ENCODE peak calls at places on chromosomes 12 and 14, in nine cellular contexts. Q is endothelial cell, E is stomach, W is MCF 10A, V is PC-3, K is heart right ventricle, A is fibroblast of pulmonary artery, T is neural crest cell, G is A549. L is an unnamed sample.

GRCh38 chr14:26593377-26593776 is 4.5 kb downstream of the NOVA1 start:
- DNase-seq in Q (no peak), A (no peak), T (no peak), G (no peak), V (no peak), E (no peak), W (no peak), K (no peak), L (no peak)

GRCh38 chr12:121860257-121860656 is 1.6 kb upstream of the HPD start:
- DNase-seq in A (no peak), G (no peak), W (no peak), V (no peak), E (no peak), K (no peak), Q (no peak), T (no peak), L (no peak)

GRCh38 chr14:38110258-38110657 is 97.4 kb upstream of the SSTR1 start:
- DNase-seq in Q (no peak), V (no peak), W (no peak), G (no peak), A (no peak), T (no peak), E (no peak), K (no peak), L (no peak)

GRCh38 chr14:88559852-88560251 is 3.0 kb upstream of the ZC3H14 start:
- DNase-seq in T (no peak), W (peak; percentile 29), E (no peak), A (peak; percentile 69), V (peak; percentile 63), Q (no peak), G (peak; percentile 74), K (no peak), L (no peak)

GRCh38 chr14:63632932-63633514 is 8.6 kb downstream of the WDR89 start:
- DNase-seq in G (peak; percentile 30), V (peak; percentile 71), Q (no peak), E (no peak), W (peak; percentile 44), K (no peak), T (no peak), A (peak; percentile 50), L (no peak)

GRCh38 chr12:112149596-112149995 is 24.2 kb downstream of the TRAFD1 start:
- DNase-seq in A (no peak), W (no peak), K (no peak), E (no peak), V (peak; percentile 98), T (no peak), G (no peak), Q (no peak), L (peak; percentile 67)

GRCh38 chr14:39581474-39581873 is 149.2 kb upstream of the FBXO33 start:
- DNase-seq in Q (no peak), W (peak; percentile 11), T (no peak), V (peak; percentile 21), G (no peak), K (no peak), A (peak; percentile 9), E (no peak), L (no peak)

GRCh38 chr14:21084988-21085853 is 13.2 kb downstream of the ZNF219 start:
- DNase-seq in W (no peak), E (peak; percentile 63), K (peak; percentile 67), A (peak; percentile 62), T (no peak), G (no peak), Q (no peak), V (peak; percentile 20), L (no peak)

GRCh38 chr12:9741726-9742125 is 8.8 kb upstream of the CLECL1 start:
- DNase-seq in A (no peak), E (peak; percentile 43), W (no peak), K (no peak), Q (no peak), G (no peak), T (no peak), V (no peak), L (no peak)

GRCh38 chr12:108101605-108102175 is 27.4 kb upstream of the WSCD2 start:
- DNase-seq in W (no peak), Q (no peak), G (no peak), E (no peak), A (no peak), V (no peak), K (no peak), T (no peak), L (no peak)

GRCh38 chr14:104546021-104546491 is 33.5 kb upstream of the C14orf180 start:
- DNase-seq in K (no peak), V (no peak), W (no peak), A (no peak), G (no peak), T (no peak), Q (no peak), E (no peak), L (peak; percentile 61)

GRCh38 chr14:88879016-88879415 is 54.6 kb downstream of the TTC8 start:
- DNase-seq in W (peak; percentile 77), V (peak; percentile 86), T (no peak), K (no peak), A (peak; percentile 93), G (peak; percentile 27), E (no peak), Q (no peak), L (no peak)

GRCh38 chr12:115597157-115597712 is 680.3 kb downstream of the MED13L start:
- DNase-seq in A (peak; percentile 33), Q (no peak), G (no peak), T (no peak), V (peak; percentile 87), E (no peak), K (no peak), W (peak; percentile 83), L (no peak)

GRCh38 chr14:105117257-105117646 is 51.3 kb downstream of the JAG2 start:
- DNase-seq in T (no peak), Q (no peak), K (no peak), A (no peak), G (no peak), V (no peak), E (no peak), W (no peak), L (peak; percentile 11)

GRCh38 chr14:63642656-63643382 is 1.1 kb upstream of the WDR89 start:
- DNase-seq in A (peak; percentile 11), V (no peak), T (no peak), K (no peak), G (no peak), E (no peak), Q (no peak), W (no peak), L (no peak)

GRCh38 chr12:52821826-52822660 is 8.1 kb upstream of the KRT4 start:
- DNase-seq in K (no peak), A (no peak), Q (no peak), T (no peak), E (no peak), W (no peak), V (peak; percentile 40), G (peak; percentile 57), L (no peak)

GRCh38 chr14:87756661-87757060 is 236.3 kb downstream of the GALC start:
- DNase-seq in E (no peak), A (no peak), T (no peak), W (no peak), G (no peak), Q (no peak), V (no peak), K (no peak), L (no peak)

GRCh38 chr14:64337901-64338615 is 43.9 kb upstream of the ESR2 start:
- DNase-seq in Q (peak; percentile 74), G (peak; percentile 77), E (peak; percentile 31), T (peak; percentile 48), A (peak; percentile 55), K (no peak), V (peak; percentile 71), W (peak; percentile 73), L (peak; percentile 85)

GRCh38 chr12:58249610-58250009 is 308.2 kb downstream of the ATP23 start:
- DNase-seq in E (no peak), W (no peak), G (no peak), A (no peak), V (no peak), Q (no peak), K (peak; percentile 13), T (no peak), L (no peak)

GRCh38 chr14:104264495-104265265 is 126.3 kb downstream of the KIF26A start:
- DNase-seq in W (no peak), Q (no peak), T (no peak), K (no peak), V (no peak), A (no peak), G (no peak), E (peak; percentile 18), L (peak; percentile 64)

DNA sequence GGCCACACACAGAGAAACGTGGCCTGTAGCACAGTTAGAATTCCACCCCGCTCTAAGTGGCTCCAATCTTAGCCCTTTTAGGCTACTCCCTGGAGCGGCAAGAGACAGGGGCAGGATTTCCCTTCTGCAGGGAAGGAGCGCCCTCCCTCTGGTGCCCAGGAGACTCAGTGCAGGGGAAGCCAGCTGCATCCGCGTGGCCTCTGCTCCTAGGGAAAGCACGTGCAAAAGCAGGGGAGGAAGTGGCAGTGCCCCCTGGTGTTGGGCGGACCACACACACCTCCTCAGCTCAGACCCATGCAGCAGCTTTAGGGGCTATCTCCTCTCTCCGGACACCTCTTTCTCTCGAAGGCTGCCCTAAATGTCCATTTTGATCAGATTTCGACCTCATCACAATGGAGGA is 50.0 kb downstream of the SPRING1 start:
- DNase-seq in K (peak; percentile 65), G (peak; percentile 76), E (no peak), A (peak; percentile 21), W (peak; percentile 14), V (peak; percentile 42), Q (peak; percentile 66), T (peak; percentile 62), L (no peak)
- TF ChIP-seq CTCF in K (peak; percentile 52), G (peak; percentile 17), E (peak; percentile 32), A (peak; percentile 32), W (peak; percentile 24), V (peak; percentile 69), Q (peak; percentile 68), T (peak; percentile 66), L (peak; percentile 74)

GRCh38 chr14:53452005-53452678 is 299.0 kb upstream of the DDHD1 start:
- DNase-seq in W (no peak), T (no peak), E (no peak), A (no peak), K (no peak), V (no peak), G (no peak), Q (no peak), L (no peak)
- TF ChIP-seq CTCF in W (no peak), T (no peak), E (no peak), A (no peak), K (no peak), V (no peak), G (no peak), Q (no peak), L (no peak)

GRCh38 chr12:75816892-75817291 is 214.7 kb downstream of the PHLDA1 start:
- DNase-seq in E (no peak), T (no peak), K (no peak), G (peak; percentile 74), V (peak; percentile 92), W (peak; percentile 69), Q (no peak), A (peak; percentile 76), L (no peak)
- TF ChIP-seq CTCF in E (no peak), T (peak; percentile 16), K (peak; percentile 19), G (peak; percentile 28), V (peak; percentile 76), W (peak; percentile 24), Q (no peak), A (no peak), L (no peak)

DNA sequence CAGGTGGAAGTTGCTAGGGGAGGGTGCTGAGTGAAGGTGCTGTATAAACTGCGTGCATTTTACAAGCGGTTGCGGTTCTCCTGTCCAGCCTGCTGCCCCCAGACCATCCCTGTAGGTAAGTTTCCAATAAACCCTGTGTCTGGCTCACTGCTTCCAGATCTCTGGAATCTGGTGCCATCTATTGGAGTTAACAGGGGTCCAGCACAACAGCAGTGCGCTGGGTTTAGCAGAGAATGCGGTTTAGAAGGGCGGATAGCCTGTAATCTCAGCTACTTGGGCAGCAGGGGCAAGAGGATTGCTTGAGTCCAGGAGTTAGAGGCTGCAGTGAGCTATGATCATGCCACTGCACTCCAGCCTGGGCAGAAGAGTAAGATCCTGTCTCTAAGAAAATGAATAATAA is 4.9 kb downstream of the AACS start:
- DNase-seq in T (no peak), K (no peak), V (no peak), Q (no peak), A (peak; percentile 14), W (no peak), G (peak; percentile 31), E (no peak), L (no peak)
- TF ChIP-seq CTCF in T (no peak), K (no peak), V (peak; percentile 14), Q (no peak), A (no peak), W (no peak), G (no peak), E (no peak), L (no peak)

L was measured in type B pancreatic cell.